ENCODE peak calls at places on chromosomes 16 and 17, in six cellular contexts. P is activated CD8-positive, alpha-beta T cell treated with anti-CD3 and anti-CD28 coated beads, Interleukin-2, amount 10 ng/mL, durations not matched to agents 7 days and 5 days; T is mammary epithelial cell; G is fibroblast of the conjunctiva; X is IMR-90; O is H54. U is an unnamed sample.

GRCh38 chr17:55964191-55964590 is 189.1 kb upstream of the ANKFN1 start:
- DNase-seq in G (no peak), O (no peak), T (peak; percentile 50), P (no peak), X (no peak), U (no peak)

GRCh38 chr16:49484454-49484853 is 110.8 kb downstream of the C16orf78 start:
- DNase-seq in P (no peak), O (no peak), G (no peak), X (no peak), T (no peak), U (no peak)

GRCh38 chr17:76781056-76781982 is 43.4 kb downstream of the MFSD11 start:
- DNase-seq in T (no peak), O (no peak), P (no peak), X (no peak), G (no peak), U (no peak)

GRCh38 chr16:79589495-79590134 is 10.9 kb downstream of the MAF start:
- DNase-seq in O (no peak), G (no peak), P (no peak), X (no peak), T (no peak), U (no peak)

GRCh38 chr16:66524601-66525164 is 25.2 kb downstream of the TK2 start:
- DNase-seq in G (no peak), O (no peak), T (no peak), P (peak; percentile 54), X (no peak), U (no peak)

GRCh38 chr17:63714550-63715277 is 14.8 kb upstream of the LIMD2 start:
- DNase-seq in X (peak; percentile 71), G (no peak), P (no peak), O (no peak), T (no peak), U (no peak)

GRCh38 chr16:27665881-27666280 is 115.9 kb downstream of the KATNIP start:
- DNase-seq in O (no peak), P (no peak), T (no peak), X (peak; percentile 37), G (no peak), U (no peak)

GRCh38 chr17:42002175-42002791 is 15.0 kb downstream of the DNAJC7 start:
- DNase-seq in T (no peak), G (no peak), P (no peak), O (no peak), X (no peak), U (no peak)

GRCh38 chr17:34423978-34424813 is 61.2 kb upstream of the CCL1 start:
- DNase-seq in T (no peak), G (no peak), X (no peak), O (no peak), P (no peak), U (no peak)

GRCh38 chr17:78355045-78355641 is 4.7 kb downstream of the SOCS3 start:
- DNase-seq in O (no peak), P (peak; percentile 42), X (no peak), T (no peak), G (no peak), U (no peak)

GRCh38 chr17:10059684-10060211 is 138.7 kb downstream of the GAS7 start:
- DNase-seq in X (peak; percentile 15), P (no peak), T (no peak), G (peak; percentile 57), O (no peak), U (no peak)